ENCODE peak calls at places on chromosome 11, in six cellular contexts. E is LHCN-M2; I is glutamatergic neuron; S is astrocyte of the spinal cord; K is prostate gland; T is activated CD8-positive, alpha-beta memory T cell treated with anti-CD3 and anti-CD28 coated beads for 24 hours. B is an unnamed sample.

GRCh38 chr11:46492540-46492939 is 101.0 kb upstream of the CHRM4 start:
- DNase-seq in E (no peak), I (no peak), S (no peak), K (no peak), T (no peak), B (no peak)

GRCh38 chr11:86919557-86920210 is 35.5 kb downstream of the FZD4 start:
- DNase-seq in E (peak; percentile 84), I (no peak), S (peak; percentile 83), K (no peak), T (no peak), B (no peak)

GRCh38 chr11:60959445-60959844 is 7.5 kb upstream of the SLC15A3 start:
- DNase-seq in E (no peak), I (no peak), S (no peak), K (no peak), T (no peak), B (no peak)

GRCh38 chr11:119324124-119324665 is 7.3 kb upstream of the MCAM start:
- DNase-seq in E (no peak), I (no peak), S (no peak), K (no peak), T (no peak), B (no peak)

GRCh38 chr11:108435066-108435465 is 32.3 kb downstream of the C11orf65 start:
- DNase-seq in E (no peak), I (no peak), S (no peak), K (no peak), T (no peak), B (no peak)

GRCh38 chr11:70471254-70471653 is 72.9 kb downstream of the CTTN start:
- DNase-seq in E (no peak), I (peak; percentile 56), S (no peak), K (no peak), T (no peak), B (no peak)

GRCh38 chr11:17489729-17490128 is 13.1 kb upstream of the ABCC8 start:
- DNase-seq in E (no peak), I (no peak), S (no peak), K (no peak), T (no peak), B (no peak)

GRCh38 chr11:74689666-74690065 is 41.6 kb downstream of the CHRDL2 start:
- DNase-seq in E (peak; percentile 78), I (no peak), S (peak; percentile 70), K (no peak), T (no peak), B (no peak)

GRCh38 chr11:117928818-117929567 is at the start of gene TMPRSS13:
- DNase-seq in E (no peak), I (no peak), S (no peak), K (peak; percentile 78), T (no peak), B (no peak)

GRCh38 chr11:94926698-94927237 is 46.6 kb downstream of the CWC15 start:
- DNase-seq in E (peak; percentile 85), I (no peak), S (peak; percentile 96), K (peak; percentile 9), T (no peak), B (no peak)

GRCh38 chr11:120839846-120840402 is 184.0 kb upstream of the TBCEL start:
- DNase-seq in E (no peak), I (no peak), S (no peak), K (no peak), T (no peak), B (no peak)